ENCODE peak calls at places on chromosomes 4 and X, in six cellular contexts. M is stimulated activated CD4-positive, alpha-beta T cell treated with anti-CD3 and anti-CD28 coated beads, Interleukin-2, amount 100 ng/mL, for 48 hours; Q is NCI-H2029 treated with DMSO at 0.1 percent for 48 hours; E is cerebellar nuclear complex; N is HTR-8/SVneo; O is stimulated activated CD8-positive, alpha-beta memory T cell treated with anti-CD3 and anti-CD28 coated beads, Interleukin-4, amount 100 ng/mL, for 4 hours. I is an unnamed sample.

GRCh38 chr4:66577922-66578321 is 907.6 kb upstream of the EPHA5 start:
- DNase-seq in M (no peak), Q (no peak), E (no peak), N (no peak), O (no peak), I (no peak)

GRCh38 chrX:80808854-80809493 is 703 bp downstream of the BRWD3 start:
- DNase-seq in M (no peak), Q (peak), E (no peak), N (no peak), O (no peak), I (peak)

GRCh38 chrX:113892401-113892800 is 691.5 kb upstream of the HTR2C start:
- DNase-seq in M (no peak), Q (no peak), E (no peak), N (no peak), O (no peak), I (no peak)

GRCh38 chr4:10079951-10080873 is 36.4 kb downstream of the WDR1 start:
- DNase-seq in M (no peak), Q (no peak), E (no peak), N (no peak), O (no peak), I (no peak)

GRCh38 chrX:40145001-40145631 is 47.4 kb upstream of the BCOR start:
- DNase-seq in M (no peak), Q (no peak), E (no peak), N (no peak), O (no peak), I (no peak)

GRCh38 chr4:70943115-70943514 is 40.9 kb downstream of the MOB1B start:
- DNase-seq in M (no peak), Q (no peak), E (no peak), N (no peak), O (no peak), I (no peak)

GRCh38 chr4:140367738-140368137 is 5.7 kb upstream of the SCOC start:
- DNase-seq in M (no peak), Q (no peak), E (no peak), N (no peak), O (no peak), I (peak)

GRCh38 chr4:101191302-101192098 is 155.8 kb downstream of the PPP3CA start:
- DNase-seq in M (no peak), Q (peak), E (peak), N (no peak), O (no peak), I (no peak)

GRCh38 chrX:9597361-9598035 is 132.6 kb downstream of the TBL1X start:
- DNase-seq in M (no peak), Q (no peak), E (no peak), N (no peak), O (no peak), I (no peak)

GRCh38 chr4:176156656-176157055 is 38.7 kb downstream of the SPATA4 start:
- DNase-seq in M (no peak), Q (no peak), E (no peak), N (no peak), O (no peak), I (no peak)

GRCh38 chrX:30597258-30598012 is 19.9 kb upstream of the TASL start:
- DNase-seq in M (no peak), Q (no peak), E (no peak), N (no peak), O (no peak), I (no peak)

GRCh38 chr4:29336851-29337250 is 1383.3 kb upstream of the PCDH7 start:
- DNase-seq in M (no peak), Q (no peak), E (no peak), N (no peak), O (no peak), I (no peak)

GRCh38 chrX:120000490-120001246 is 57.1 kb upstream of the NKAP start:
- DNase-seq in M (no peak), Q (no peak), E (no peak), N (no peak), O (no peak), I (no peak)